ENCODE peak calls at places on chromosomes 7 and 10, in six cellular contexts. J, P, W, M, Z and S are unnamed samples.

GRCh38 chr7:115218076-115218475 is 296.2 kb downstream of the MDFIC start:
- DNase-seq in J (no peak), P (no peak), W (no peak), M (no peak), Z (no peak), S (no peak)

GRCh38 chr7:51611937-51612336 is 295.3 kb upstream of the COBL start:
- DNase-seq in J (no peak), P (no peak), W (no peak), M (no peak), Z (no peak), S (no peak)

GRCh38 chr7:46478046-46478445 is 557.0 kb upstream of the IGFBP3 start:
- DNase-seq in J (peak), P (no peak), W (no peak), M (no peak), Z (no peak), S (peak)

GRCh38 chr7:14381936-14382335 is 392.5 kb upstream of the ETV1 start:
- DNase-seq in J (no peak), P (no peak), W (no peak), M (no peak), Z (no peak), S (no peak)

GRCh38 chr7:44608916-44609648 is 2.7 kb downstream of the OGDH start:
- DNase-seq in J (peak), P (no peak), W (no peak), M (no peak), Z (no peak), S (peak)

GRCh38 chr10:121823993-121824463 is 103.8 kb downstream of the ATE1 start:
- DNase-seq in J (peak), P (no peak), W (no peak), M (no peak), Z (peak), S (peak)

GRCh38 chr10:16653223-16653622 is 131.5 kb upstream of the C1QL3 start:
- DNase-seq in J (no peak), P (no peak), W (no peak), M (no peak), Z (no peak), S (no peak)

GRCh38 chr7:121343302-121343701 is 14.5 kb downstream of the WNT16 start:
- DNase-seq in J (no peak), P (no peak), W (no peak), M (no peak), Z (no peak), S (peak)

GRCh38 chr7:151754142-151754590 is 122.7 kb downstream of the PRKAG2 start:
- DNase-seq in J (peak), P (no peak), W (no peak), M (peak), Z (no peak), S (peak)

GRCh38 chr10:35781643-35782035 is 139.5 kb upstream of the FZD8 start:
- DNase-seq in J (no peak), P (no peak), W (no peak), M (no peak), Z (peak), S (peak)

GRCh38 chr7:134799387-134799786 is 20.0 kb downstream of the CALD1 start:
- DNase-seq in J (no peak), P (no peak), W (no peak), M (no peak), Z (no peak), S (no peak)

GRCh38 chr7:120337308-120337907 is 64.4 kb downstream of the KCND2 start:
- DNase-seq in J (peak), P (no peak), W (no peak), M (no peak), Z (peak), S (peak)

GRCh38 chr10:46040004-46040403 is 6.1 kb downstream of the MSMB start:
- DNase-seq in J (no peak), P (no peak), W (no peak), M (no peak), Z (no peak), S (no peak)

GRCh38 chr7:38323156-38323555 is 49.7 kb upstream of the TARP start:
- DNase-seq in J (no peak), P (no peak), W (no peak), M (no peak), Z (no peak), S (no peak)

GRCh38 chr10:94423627-94424026 is 21.3 kb downstream of the TBC1D12 start:
- DNase-seq in J (peak), P (no peak), W (no peak), M (no peak), Z (no peak), S (peak)

GRCh38 chr7:148461780-148462179 is 128.8 kb upstream of the C7orf33 start:
- DNase-seq in J (no peak), P (no peak), W (no peak), M (no peak), Z (no peak), S (no peak)

GRCh38 chr7:82235710-82236109 is 207.9 kb downstream of the CACNA2D1 start:
- DNase-seq in J (peak), P (no peak), W (no peak), M (no peak), Z (no peak), S (peak)

GRCh38 chr10:71964669-71965515 is 697 bp downstream of the CHST3 start:
- DNase-seq in J (peak), P (no peak), W (peak), M (peak), Z (no peak), S (peak)

GRCh38 chr7:28708033-28708451 is 250.1 kb downstream of the TRIL start:
- DNase-seq in J (peak), P (no peak), W (no peak), M (no peak), Z (no peak), S (no peak)